ENCODE peak calls at places on chromosomes 2 and 18, in six cellular contexts. W, T, E, M, A and X are unnamed samples.

GRCh38 chr18:58900015-58900649 is 35.5 kb downstream of the ZNF532 start:
- DNase-seq in W (no peak), T (no peak), E (peak; percentile 73), M (no peak), A (no peak), X (no peak)

GRCh38 chr2:197378494-197378972 is 56.3 kb downstream of the SF3B1 start:
- DNase-seq in W (peak; percentile 54), T (peak; percentile 44), E (no peak), M (peak; percentile 72), A (peak; percentile 57), X (no peak)

GRCh38 chr2:10305715-10306114 is 3.0 kb downstream of the HPCAL1 start:
- DNase-seq in W (peak; percentile 60), T (no peak), E (no peak), M (no peak), A (peak; percentile 72), X (no peak)

GRCh38 chr18:76369791-76370555 is 125.1 kb downstream of the ZNF516 start:
- DNase-seq in W (no peak), T (no peak), E (no peak), M (no peak), A (no peak), X (no peak)

GRCh38 chr2:235675678-235676535 is 182.1 kb downstream of the AGAP1 start:
- DNase-seq in W (peak; percentile 29), T (no peak), E (no peak), M (no peak), A (no peak), X (no peak)

GRCh38 chr2:169815849-169816248 is 8.9 kb downstream of the METTL5 start:
- DNase-seq in W (peak; percentile 64), T (peak; percentile 49), E (no peak), M (no peak), A (no peak), X (no peak)

GRCh38 chr2:73652348-73652747 is 10.1 kb upstream of the NAT8 start:
- DNase-seq in W (no peak), T (no peak), E (no peak), M (no peak), A (no peak), X (no peak)

GRCh38 chr2:100285691-100286090 is 36.6 kb downstream of the LONRF2 start:
- DNase-seq in W (no peak), T (peak; percentile 91), E (no peak), M (no peak), A (no peak), X (no peak)

GRCh38 chr2:105125920-105126319 is 88.1 kb downstream of the MRPS9 start:
- DNase-seq in W (no peak), T (no peak), E (no peak), M (no peak), A (no peak), X (no peak)

GRCh38 chr2:158600155-158600802 is 143.5 kb downstream of the PKP4 start:
- DNase-seq in W (no peak), T (peak; percentile 94), E (no peak), M (no peak), A (peak; percentile 44), X (peak; percentile 73)

GRCh38 chr2:56540901-56541300 is 357.1 kb downstream of the CCDC85A start:
- DNase-seq in W (no peak), T (no peak), E (no peak), M (no peak), A (no peak), X (no peak)
- TF ChIP-seq CTCF in W (no peak), T (no peak), E (no peak), M (no peak), A (no peak), X (no peak)

GRCh38 chr2:241308832-241309500 is 6.5 kb downstream of the HDLBP start:
- DNase-seq in W (no peak), T (no peak), E (no peak), M (no peak), A (no peak), X (no peak)
- TF ChIP-seq CTCF in W (no peak), T (no peak), E (no peak), M (no peak), A (no peak), X (no peak)

GRCh38 chr2:179661986-179662385 is 199.4 kb downstream of the ZNF385B start:
- DNase-seq in W (no peak), T (no peak), E (no peak), M (no peak), A (no peak), X (no peak)
- TF ChIP-seq CTCF in W (no peak), T (no peak), E (no peak), M (no peak), A (no peak), X (no peak)

DNA sequence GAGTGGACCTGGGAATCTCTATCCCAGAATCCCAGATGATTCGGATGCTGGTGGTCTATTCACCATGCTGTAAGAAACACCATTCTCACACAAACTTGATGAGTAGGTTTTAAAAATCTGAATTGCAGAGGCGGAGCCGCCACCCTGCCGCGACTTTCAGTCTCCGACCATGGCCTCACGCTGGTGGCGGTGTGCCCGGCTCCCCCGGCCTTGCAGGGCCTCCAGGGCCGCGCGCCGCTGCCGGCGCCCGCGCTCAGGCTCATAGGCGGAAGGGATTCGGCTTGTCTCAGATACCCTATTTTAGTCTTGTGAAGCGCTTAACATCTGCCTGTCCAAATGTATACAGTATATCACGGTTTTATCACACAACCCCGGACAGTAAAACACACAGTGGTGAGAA is 2.6 kb upstream of the PPM1B start:
- DNase-seq in W (no peak), T (no peak), E (no peak), M (no peak), A (no peak), X (no peak)
- TF ChIP-seq CTCF in W (no peak), T (no peak), E (no peak), M (no peak), A (no peak), X (no peak)

GRCh38 chr2:150872919-150873772 is 385.7 kb upstream of the RND3 start:
- DNase-seq in W (no peak), T (peak; percentile 47), E (no peak), M (no peak), A (no peak), X (peak; percentile 24)
- TF ChIP-seq CTCF in W (no peak), T (no peak), E (no peak), M (no peak), A (no peak), X (no peak)

DNA sequence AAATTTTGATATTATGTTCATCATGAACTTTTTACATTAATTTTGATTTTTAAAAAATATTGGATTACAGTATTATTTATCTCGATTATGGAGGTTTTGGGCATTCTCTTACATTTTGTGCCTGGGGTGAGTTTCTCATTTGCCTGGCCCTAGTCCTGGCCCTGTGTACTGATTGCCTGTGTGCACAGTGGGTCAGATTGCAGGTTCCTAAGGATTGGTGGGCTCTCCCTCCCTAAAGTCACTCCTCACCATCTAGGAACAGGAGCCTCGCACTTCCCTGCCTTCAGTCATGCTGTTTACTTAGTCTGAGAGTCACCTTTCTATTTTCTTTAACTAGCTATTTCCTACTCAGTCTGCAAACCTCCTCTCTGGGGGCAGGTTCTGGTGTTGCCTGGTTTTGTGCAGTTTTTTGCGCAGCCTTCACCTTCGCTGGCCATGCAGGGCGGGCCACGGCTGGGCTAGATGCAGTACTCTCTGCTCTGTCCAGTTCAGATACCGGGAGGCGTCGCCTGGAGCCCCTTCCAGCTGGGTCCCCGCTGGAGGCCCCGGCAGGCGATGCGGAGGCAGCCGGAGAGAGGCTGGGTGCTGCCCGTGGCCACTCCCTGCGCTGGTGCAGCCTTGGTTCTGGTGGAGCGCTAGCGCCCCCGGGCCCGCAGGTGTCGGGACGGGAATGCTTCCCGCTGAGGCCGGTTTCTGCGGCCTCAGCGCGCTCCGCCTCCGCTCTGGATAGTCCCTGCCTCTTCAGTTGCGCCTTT is 23.3 kb upstream of the MC5R start:
- DNase-seq in W (peak; percentile 49), T (peak; percentile 26), E (peak; percentile 85), M (peak; percentile 56), A (peak; percentile 73), X (no peak)
- TF ChIP-seq CTCF in W (peak; percentile 91), T (peak; percentile 33), E (peak; percentile 48), M (peak; percentile 60), A (peak; percentile 19), X (peak; percentile 27)

DNA sequence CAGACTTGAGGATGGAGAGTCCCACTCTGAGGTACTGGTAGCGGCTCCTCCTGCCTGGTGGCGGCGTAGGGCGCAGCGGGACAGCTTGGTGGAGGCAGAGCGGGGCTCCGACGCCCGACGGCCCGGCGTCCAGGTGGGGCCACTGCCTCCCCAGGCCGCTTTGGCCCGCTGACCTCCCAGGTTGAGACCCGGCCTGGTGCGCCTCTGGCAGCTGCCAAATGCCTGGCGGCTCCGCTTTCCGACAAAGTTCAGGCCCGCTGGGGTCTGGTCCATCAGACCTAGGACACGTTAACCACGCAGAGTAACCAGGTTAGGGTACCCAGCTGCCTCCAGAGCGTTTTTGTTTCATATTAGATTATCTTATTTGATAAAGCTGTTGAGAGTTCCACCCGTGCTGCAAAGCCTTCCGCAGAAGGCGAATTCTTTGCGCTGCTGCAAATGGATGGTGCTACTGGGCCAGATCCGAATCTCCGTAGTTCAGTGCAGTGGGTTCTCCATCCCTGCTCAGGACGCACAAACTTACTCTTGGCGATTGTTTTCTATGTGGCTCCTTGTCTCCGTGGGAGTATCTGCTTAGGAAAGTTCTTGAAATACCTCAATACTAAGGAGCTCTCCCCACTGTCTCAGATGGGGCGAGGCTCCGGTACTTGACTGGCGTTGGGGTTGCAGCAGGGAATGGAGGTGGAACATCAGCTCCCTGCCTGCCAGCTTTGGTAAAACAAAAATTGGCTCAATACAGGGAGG is 405.9 kb downstream of the XIRP2 start:
- DNase-seq in W (no peak), T (peak; percentile 58), E (peak; percentile 51), M (no peak), A (peak; percentile 9), X (no peak)
- TF ChIP-seq CTCF in W (no peak), T (peak; percentile 6), E (no peak), M (no peak), A (no peak), X (no peak)

DNA sequence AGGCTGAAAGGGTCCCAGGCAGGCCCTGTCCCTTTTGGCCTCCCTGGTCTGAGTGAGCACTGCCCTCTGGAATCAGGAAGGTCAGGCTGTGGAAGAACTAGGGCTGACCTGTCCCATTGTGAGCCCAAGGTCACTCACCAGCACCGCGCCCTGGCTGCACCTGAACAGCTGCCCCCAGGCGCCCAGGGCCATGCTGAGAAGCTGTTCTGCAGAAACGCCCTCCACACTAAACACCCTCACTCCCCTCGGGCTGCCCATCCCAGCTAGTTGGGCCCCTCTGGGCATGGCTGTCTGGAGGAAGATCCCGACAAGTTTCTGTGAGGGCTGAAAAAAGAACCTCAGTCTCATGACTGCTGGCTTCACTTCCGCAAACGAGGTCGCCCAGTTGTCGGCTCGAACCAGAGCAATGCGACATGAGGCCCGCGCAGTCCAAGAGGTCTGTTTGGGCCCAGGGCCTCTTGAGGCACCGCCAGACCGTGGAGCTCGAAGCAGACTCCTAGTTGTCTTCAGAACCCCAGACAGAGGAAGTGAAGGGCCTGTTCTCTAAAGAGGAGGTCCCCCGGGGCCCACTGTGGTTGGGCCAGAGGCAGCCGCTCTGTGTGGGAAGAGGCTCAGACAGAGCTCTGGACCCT is 64.4 kb downstream of the INPP5D start:
- DNase-seq in W (no peak), T (no peak), E (no peak), M (peak; percentile 67), A (no peak), X (no peak)
- TF ChIP-seq CTCF in W (peak; percentile 30), T (no peak), E (no peak), M (no peak), A (no peak), X (no peak)

DNA sequence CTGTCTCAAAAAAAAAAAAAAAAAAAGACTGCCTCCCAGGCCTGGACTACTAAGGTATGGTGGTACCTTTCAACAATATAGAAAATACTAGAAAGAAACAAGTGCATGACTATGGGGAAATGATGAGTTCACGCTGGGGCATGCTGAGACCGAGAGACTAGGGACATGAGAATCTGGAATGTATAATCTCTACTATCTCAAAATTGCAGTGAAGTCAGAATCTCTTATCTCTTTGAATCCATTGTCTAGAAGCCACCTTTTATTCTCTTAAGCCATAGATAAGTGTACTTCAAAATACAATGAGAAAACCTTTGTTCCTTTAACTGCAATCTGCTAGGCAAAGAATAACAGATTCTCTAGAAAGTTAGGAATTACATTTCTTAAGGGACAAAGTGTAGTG is 5.6 kb downstream of the FRZB start:
- DNase-seq in W (no peak), T (no peak), E (no peak), M (no peak), A (no peak), X (no peak)
- TF ChIP-seq CTCF in W (no peak), T (no peak), E (no peak), M (no peak), A (no peak), X (no peak)